ENCODE peak calls at places on chromosomes 12 and 14, in seven cellular contexts. One of them, this sample, is unnamed.

GRCh38 chr12:81077686-81078441 is at the start of gene ACSS3:
- DNase-seq in Peyer's patch: peak; percentile 57
- DNase-seq in NCI-H1417: peak; percentile 90
- DNase-seq in left colon: peak; percentile 19
- DNase-seq in cardiac muscle cell: peak; percentile 62
- DNase-seq in HT1080: no peak
- DNase-seq in stimulated activated CD4-positive, alpha-beta T cell treated with anti-CD3 and anti-CD28 coated beads, Interleukin-15, amount 100 ng/mL, for 1 hour: no peak
- DNase-seq in this sample: no peak

GRCh38 chr12:5873341-5873919 is 71.6 kb downstream of the ANO2 start:
- DNase-seq in Peyer's patch: no peak
- DNase-seq in NCI-H1417: no peak
- DNase-seq in left colon: no peak
- DNase-seq in cardiac muscle cell: no peak
- DNase-seq in HT1080: no peak
- DNase-seq in stimulated activated CD4-positive, alpha-beta T cell treated with anti-CD3 and anti-CD28 coated beads, Interleukin-15, amount 100 ng/mL, for 1 hour: no peak
- DNase-seq in this sample: no peak

GRCh38 chr12:120598674-120599463 is 17.7 kb upstream of the POP5 start:
- DNase-seq in Peyer's patch: peak; percentile 60
- DNase-seq in NCI-H1417: no peak
- DNase-seq in left colon: no peak
- DNase-seq in cardiac muscle cell: peak; percentile 32
- DNase-seq in HT1080: peak; percentile 68
- DNase-seq in stimulated activated CD4-positive, alpha-beta T cell treated with anti-CD3 and anti-CD28 coated beads, Interleukin-15, amount 100 ng/mL, for 1 hour: no peak
- DNase-seq in this sample: no peak

GRCh38 chr14:104822821-104823615 is 22.1 kb downstream of the ZBTB42 start:
- DNase-seq in Peyer's patch: no peak
- DNase-seq in NCI-H1417: no peak
- DNase-seq in left colon: no peak
- DNase-seq in cardiac muscle cell: no peak
- DNase-seq in HT1080: no peak
- DNase-seq in stimulated activated CD4-positive, alpha-beta T cell treated with anti-CD3 and anti-CD28 coated beads, Interleukin-15, amount 100 ng/mL, for 1 hour: no peak
- DNase-seq in this sample: no peak

GRCh38 chr12:108482717-108483212 is 32.3 kb upstream of the FICD start:
- DNase-seq in Peyer's patch: no peak
- DNase-seq in NCI-H1417: peak; percentile 17
- DNase-seq in left colon: no peak
- DNase-seq in cardiac muscle cell: no peak
- DNase-seq in HT1080: peak; percentile 89
- DNase-seq in stimulated activated CD4-positive, alpha-beta T cell treated with anti-CD3 and anti-CD28 coated beads, Interleukin-15, amount 100 ng/mL, for 1 hour: no peak
- DNase-seq in this sample: no peak

GRCh38 chr14:63712123-63712522 is 15.7 kb downstream of the SGPP1 start:
- DNase-seq in Peyer's patch: no peak
- DNase-seq in NCI-H1417: no peak
- DNase-seq in left colon: no peak
- DNase-seq in cardiac muscle cell: no peak
- DNase-seq in HT1080: no peak
- DNase-seq in stimulated activated CD4-positive, alpha-beta T cell treated with anti-CD3 and anti-CD28 coated beads, Interleukin-15, amount 100 ng/mL, for 1 hour: no peak
- DNase-seq in this sample: no peak

GRCh38 chr14:72891666-72892102 is 2.2 kb downstream of the DPF3 start:
- DNase-seq in Peyer's patch: no peak
- DNase-seq in NCI-H1417: no peak
- DNase-seq in left colon: no peak
- DNase-seq in cardiac muscle cell: no peak
- DNase-seq in HT1080: no peak
- DNase-seq in stimulated activated CD4-positive, alpha-beta T cell treated with anti-CD3 and anti-CD28 coated beads, Interleukin-15, amount 100 ng/mL, for 1 hour: no peak
- DNase-seq in this sample: no peak

GRCh38 chr14:70754989-70755388 is 54.3 kb downstream of the MAP3K9 start:
- DNase-seq in Peyer's patch: no peak
- DNase-seq in NCI-H1417: no peak
- DNase-seq in left colon: no peak
- DNase-seq in cardiac muscle cell: peak; percentile 2
- DNase-seq in HT1080: peak; percentile 94
- DNase-seq in stimulated activated CD4-positive, alpha-beta T cell treated with anti-CD3 and anti-CD28 coated beads, Interleukin-15, amount 100 ng/mL, for 1 hour: no peak
- DNase-seq in this sample: no peak

GRCh38 chr12:77679701-77680100 is 151.0 kb upstream of the NAV3 start:
- DNase-seq in Peyer's patch: no peak
- DNase-seq in NCI-H1417: no peak
- DNase-seq in left colon: no peak
- DNase-seq in cardiac muscle cell: no peak
- DNase-seq in HT1080: no peak
- DNase-seq in stimulated activated CD4-positive, alpha-beta T cell treated with anti-CD3 and anti-CD28 coated beads, Interleukin-15, amount 100 ng/mL, for 1 hour: no peak
- DNase-seq in this sample: no peak

GRCh38 chr14:105498430-105499255 is 7.6 kb downstream of the TEDC1 start:
- DNase-seq in Peyer's patch: no peak
- DNase-seq in NCI-H1417: no peak
- DNase-seq in left colon: no peak
- DNase-seq in cardiac muscle cell: no peak
- DNase-seq in HT1080: no peak
- DNase-seq in stimulated activated CD4-positive, alpha-beta T cell treated with anti-CD3 and anti-CD28 coated beads, Interleukin-15, amount 100 ng/mL, for 1 hour: no peak
- DNase-seq in this sample: no peak